ENCODE peak calls at places on chromosome 4, in ten cellular contexts. G is CD8-positive, alpha-beta T cell; R is ascending aorta; W is mesendoderm; V is choroid plexus epithelial cell; S is AG04450; D is transverse colon; M is IMR-90; U is left ventricle myocardium inferior; F is GM23248. C is an unnamed sample.

GRCh38 chr4:7159923-7160322 is 32.4 kb upstream of the SORCS2 start:
- DNase-seq in M (no peak), U (no peak), G (no peak), D (no peak), R (no peak), S (no peak), V (no peak), F (no peak), W (no peak), C (no peak)

GRCh38 chr4:7649741-7650531 is 215.2 kb upstream of the PSAPL1 start:
- DNase-seq in R (peak; percentile 76), M (peak; percentile 95), D (peak; percentile 24), F (peak; percentile 84), S (peak; percentile 70), W (no peak), G (peak; percentile 36), U (no peak), V (peak; percentile 92), C (peak; percentile 95)

GRCh38 chr4:186348433-186348832 is 82.4 kb downstream of the F11 start:
- DNase-seq in R (no peak), D (no peak), M (no peak), S (no peak), W (no peak), V (no peak), F (no peak), G (no peak), U (no peak), C (no peak)

GRCh38 chr4:55303818-55304217 is 42.2 kb upstream of the SRD5A3 start:
- DNase-seq in R (no peak), U (no peak), S (no peak), M (peak; percentile 37), F (peak; percentile 79), D (no peak), W (no peak), V (peak; percentile 74), G (no peak), C (peak; percentile 61)

GRCh38 chr4:185535818-185536729 is 767 bp upstream of the PDLIM3 start:
- DNase-seq in W (no peak), G (no peak), F (peak; percentile 45), S (no peak), R (peak; percentile 82), D (peak; percentile 23), V (peak; percentile 60), U (peak; percentile 47), M (no peak), C (peak; percentile 18)

GRCh38 chr4:14022428-14022827 is 394.9 kb upstream of the BOD1L1 start:
- DNase-seq in G (no peak), M (peak; percentile 50), F (peak; percentile 61), V (peak; percentile 74), W (peak; percentile 34), U (no peak), D (no peak), R (no peak), S (no peak), C (peak; percentile 59)

GRCh38 chr4:114019276-114019971 is 40.0 kb upstream of the ARSJ start:
- DNase-seq in U (no peak), G (no peak), D (no peak), F (peak; percentile 51), R (no peak), S (no peak), V (peak; percentile 47), W (no peak), M (peak; percentile 21), C (peak; percentile 57)

GRCh38 chr4:113757486-113757885 is 4.1 kb downstream of the CAMK2D start:
- DNase-seq in U (no peak), W (no peak), G (no peak), S (no peak), R (no peak), V (no peak), M (no peak), F (no peak), D (no peak), C (no peak)

GRCh38 chr4:3232871-3233271 is 16.1 kb upstream of the MSANTD1 start:
- DNase-seq in U (no peak), F (no peak), V (no peak), S (no peak), M (no peak), R (no peak), W (no peak), D (no peak), G (no peak), C (no peak)

GRCh38 chr4:44927361-44928061 is 201.2 kb upstream of the GNPDA2 start:
- DNase-seq in G (no peak), F (peak; percentile 50), S (no peak), R (no peak), V (peak; percentile 59), M (peak; percentile 14), U (no peak), W (peak; percentile 54), D (no peak), C (peak; percentile 47)

GRCh38 chr4:182227611-182228010 is 15.6 kb upstream of the TENM3 start:
- DNase-seq in U (no peak), M (no peak), R (no peak), V (no peak), G (no peak), F (no peak), D (no peak), W (no peak), S (no peak), C (no peak)

GRCh38 chr4:8538703-8539567 is 41.3 kb upstream of the GPR78 start:
- DNase-seq in D (no peak), V (no peak), U (no peak), R (no peak), F (peak; percentile 95), S (no peak), W (no peak), M (peak; percentile 75), G (no peak), C (peak; percentile 93)

GRCh38 chr4:156547439-156547838 is 424.2 kb downstream of the PDGFC start:
- DNase-seq in R (no peak), G (no peak), W (no peak), M (peak; percentile 97), F (peak; percentile 93), D (no peak), S (peak; percentile 73), U (no peak), V (peak; percentile 93), C (peak; percentile 95)

GRCh38 chr4:52234539-52235174 is 183.6 kb downstream of the SPATA18 start:
- DNase-seq in W (peak; percentile 60), F (peak; percentile 55), S (no peak), D (no peak), G (no peak), M (peak; percentile 37), R (no peak), V (peak; percentile 65), U (no peak), C (peak; percentile 69)

GRCh38 chr4:143183513-143184216 is 1.1 kb upstream of the USP38 start:
- DNase-seq in F (peak; percentile 36), M (no peak), D (no peak), U (no peak), W (no peak), S (no peak), R (no peak), V (no peak), G (no peak), C (no peak)

DNA sequence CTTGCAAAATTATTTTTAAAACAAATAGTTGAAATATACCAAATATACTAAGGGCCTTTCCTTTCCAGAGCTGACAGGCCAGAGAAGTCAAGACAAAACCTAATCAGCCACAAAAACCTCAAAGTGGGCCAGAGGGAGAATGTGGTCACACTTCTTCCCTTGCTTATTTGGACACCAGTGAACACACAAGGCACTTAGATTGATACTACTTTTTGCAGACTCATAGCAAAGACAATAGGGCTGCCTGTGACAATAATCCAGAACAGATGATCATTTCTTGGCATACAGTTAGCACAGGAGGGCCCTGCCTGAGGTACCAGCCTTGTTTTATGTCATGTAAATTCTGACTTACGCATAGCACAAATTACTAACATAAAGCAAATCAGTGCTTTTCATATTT is 215.7 kb upstream of the NEIL3 start:
- DNase-seq in F (no peak), M (no peak), U (no peak), R (no peak), D (no peak), S (no peak), G (no peak), V (no peak), W (no peak), C (no peak)
- H3K4me3 ChIP-seq in F (no peak overlapping the region), M (no peak overlapping the region), U (no peak overlapping the region), R (no peak overlapping the region), D (no peak overlapping the region), S (no peak overlapping the region), G (no peak overlapping the region), V (no peak overlapping the region), W (no peak overlapping the region), C (no peak overlapping the region)

GRCh38 chr4:26613242-26613641 is 29.4 kb downstream of the TBC1D19 start:
- DNase-seq in D (no peak), S (no peak), G (no peak), V (peak; percentile 58), M (peak; percentile 37), W (no peak), R (no peak), U (no peak), F (no peak), C (no peak)
- H3K4me3 ChIP-seq in D (no peak overlapping the region), S (no peak overlapping the region), G (no peak overlapping the region), V (no peak overlapping the region), M (no peak overlapping the region), W (no peak overlapping the region), R (no peak overlapping the region), U (no peak overlapping the region), F (no peak overlapping the region), C (no peak overlapping the region)

GRCh38 chr4:94459462-94460161 is 7.9 kb downstream of the PDLIM5 start:
- DNase-seq in S (no peak), V (no peak), W (peak; percentile 39), M (no peak), F (no peak), U (no peak), D (no peak), R (no peak), G (no peak), C (no peak)
- H3K4me3 ChIP-seq in S (no peak overlapping the region), V (no peak overlapping the region), W (no peak overlapping the region), M (no peak overlapping the region), F (no peak overlapping the region), U (peak overlapping the region; percentile 55), D (no peak overlapping the region), R (peak overlapping the region; percentile 10), G (no peak overlapping the region), C (no peak overlapping the region)

GRCh38 chr4:39719804-39720580 is 22.1 kb downstream of the UBE2K start:
- DNase-seq in S (no peak), U (no peak), W (no peak), F (peak; percentile 49), M (peak; percentile 71), V (peak; percentile 33), G (no peak), D (no peak), R (no peak), C (no peak)

GRCh38 chr4:39716356-39716755 is 18.4 kb downstream of the UBE2K start:
- DNase-seq in G (no peak), F (no peak), W (no peak), V (no peak), S (no peak), M (no peak), U (no peak), R (no peak), D (no peak), C (no peak)

GRCh38 chr4:39715788-39716187 is 17.9 kb downstream of the UBE2K start:
- DNase-seq in M (no peak), S (no peak), V (no peak), U (no peak), D (no peak), W (no peak), G (no peak), F (no peak), R (no peak), C (no peak)

GRCh38 chr4:39718366-39719323 is 20.7 kb downstream of the UBE2K start:
- DNase-seq in M (no peak), S (no peak), W (peak; percentile 13), R (no peak), F (no peak), D (no peak), V (no peak), U (no peak), G (no peak), C (no peak)

GRCh38 chr4:39721788-39722187 is 23.9 kb downstream of the UBE2K start:
- DNase-seq in F (no peak), V (no peak), R (no peak), S (no peak), G (no peak), U (no peak), D (no peak), W (no peak), M (no peak), C (no peak)
- H3K4me3 ChIP-seq in F (no peak overlapping the region), V (no peak overlapping the region), R (no peak overlapping the region), S (no peak overlapping the region), G (no peak overlapping the region), U (no peak overlapping the region), D (no peak overlapping the region), W (no peak overlapping the region), M (no peak overlapping the region), C (no peak overlapping the region)